ENCODE peak calls at places on chromosomes 4 and X, in six cellular contexts. One of them, this sample, is unnamed.

GRCh38 chr4:40316333-40316781 is 18.8 kb upstream of the CHRNA9 start:
- DNase-seq in left cardiac atrium: no peak
- DNase-seq in heart right ventricle: no peak
- DNase-seq in AML-193: no peak
- DNase-seq in aorta: no peak
- DNase-seq in naive B cell: no peak
- DNase-seq in this sample: no peak

GRCh38 chr4:110959041-110959643 is 336.3 kb upstream of the PITX2 start:
- DNase-seq in AML-193: no peak
- DNase-seq in left cardiac atrium: no peak
- DNase-seq in aorta: no peak
- DNase-seq in naive B cell: no peak
- DNase-seq in heart right ventricle: no peak
- DNase-seq in this sample: no peak

GRCh38 chr4:174010547-174010946 is 272.9 kb downstream of the FBXO8 start:
- DNase-seq in left cardiac atrium: no peak
- DNase-seq in heart right ventricle: no peak
- DNase-seq in naive B cell: no peak
- DNase-seq in aorta: no peak
- DNase-seq in AML-193: no peak
- DNase-seq in this sample: no peak

GRCh38 chrX:153873282-153874090 is 12.5 kb downstream of the L1CAM start:
- DNase-seq in AML-193: no peak
- DNase-seq in aorta: no peak
- DNase-seq in left cardiac atrium: no peak
- DNase-seq in naive B cell: no peak
- DNase-seq in heart right ventricle: no peak
- DNase-seq in this sample: no peak

GRCh38 chr4:144701683-144702233 is 55.8 kb downstream of the HHIP start:
- DNase-seq in left cardiac atrium: no peak
- DNase-seq in naive B cell: no peak
- DNase-seq in heart right ventricle: no peak
- DNase-seq in aorta: no peak
- DNase-seq in AML-193: no peak
- DNase-seq in this sample: no peak

GRCh38 chrX:115423091-115423490 is 133.6 kb downstream of the LUZP4 start:
- DNase-seq in left cardiac atrium: no peak
- DNase-seq in aorta: no peak
- DNase-seq in naive B cell: no peak
- DNase-seq in AML-193: no peak
- DNase-seq in heart right ventricle: no peak
- DNase-seq in this sample: no peak

GRCh38 chr4:114472269-114473032 is 126.2 kb upstream of the UGT8 start:
- DNase-seq in left cardiac atrium: no peak
- DNase-seq in aorta: no peak
- DNase-seq in AML-193: no peak
- DNase-seq in heart right ventricle: no peak
- DNase-seq in naive B cell: no peak
- DNase-seq in this sample: no peak

GRCh38 chr4:140427919-140428471 is 547 bp upstream of the CLGN start:
- DNase-seq in left cardiac atrium: no peak
- DNase-seq in aorta: no peak
- DNase-seq in AML-193: peak; percentile 41
- DNase-seq in heart right ventricle: no peak
- DNase-seq in naive B cell: no peak
- DNase-seq in this sample: no peak

GRCh38 chrX:11888421-11888820 is 130.4 kb downstream of the MSL3 start:
- DNase-seq in naive B cell: no peak
- DNase-seq in heart right ventricle: no peak
- DNase-seq in aorta: no peak
- DNase-seq in left cardiac atrium: no peak
- DNase-seq in AML-193: no peak
- DNase-seq in this sample: no peak

GRCh38 chrX:76253432-76253831 is 80.6 kb downstream of the PBDC1 start:
- DNase-seq in AML-193: peak; percentile 47
- DNase-seq in left cardiac atrium: no peak
- DNase-seq in heart right ventricle: no peak
- DNase-seq in naive B cell: peak; percentile 33
- DNase-seq in aorta: no peak
- DNase-seq in this sample: no peak

GRCh38 chr4:54167508-54167907 is 61.6 kb upstream of the PDGFRA start:
- DNase-seq in AML-193: no peak
- DNase-seq in left cardiac atrium: no peak
- DNase-seq in naive B cell: no peak
- DNase-seq in aorta: no peak
- DNase-seq in heart right ventricle: no peak
- DNase-seq in this sample: no peak

GRCh38 chr4:109009909-109010308 is 247.1 kb upstream of the ETNPPL start:
- DNase-seq in naive B cell: no peak
- DNase-seq in left cardiac atrium: no peak
- DNase-seq in aorta: no peak
- DNase-seq in heart right ventricle: no peak
- DNase-seq in AML-193: no peak
- DNase-seq in this sample: no peak

GRCh38 chr4:82467442-82467841 is 37.1 kb downstream of the ENOPH1 start:
- DNase-seq in naive B cell: no peak
- DNase-seq in AML-193: no peak
- DNase-seq in heart right ventricle: no peak
- DNase-seq in aorta: no peak
- DNase-seq in left cardiac atrium: no peak
- DNase-seq in this sample: no peak

GRCh38 chrX:105475801-105476200 is 255.3 kb upstream of the TEX13A start:
- DNase-seq in heart right ventricle: no peak
- DNase-seq in AML-193: no peak
- DNase-seq in naive B cell: no peak
- DNase-seq in aorta: no peak
- DNase-seq in left cardiac atrium: no peak
- DNase-seq in this sample: no peak

GRCh38 chr4:72055566-72055965 is 23.8 kb downstream of the NPFFR2 start:
- DNase-seq in aorta: no peak
- DNase-seq in AML-193: no peak
- DNase-seq in heart right ventricle: no peak
- DNase-seq in left cardiac atrium: no peak
- DNase-seq in naive B cell: no peak
- DNase-seq in this sample: no peak

GRCh38 chr4:79413486-79413885 is 5.5 kb upstream of the GK2 start:
- DNase-seq in naive B cell: no peak
- DNase-seq in AML-193: no peak
- DNase-seq in aorta: no peak
- DNase-seq in heart right ventricle: no peak
- DNase-seq in left cardiac atrium: no peak
- DNase-seq in this sample: no peak

GRCh38 chrX:2497961-2498780 is 2.6 kb downstream of the DHRSX start:
- DNase-seq in heart right ventricle: no peak
- DNase-seq in AML-193: no peak
- DNase-seq in aorta: no peak
- DNase-seq in naive B cell: no peak
- DNase-seq in left cardiac atrium: no peak
- DNase-seq in this sample: peak; percentile 54

GRCh38 chr4:166498541-166498940 is 625.5 kb downstream of the TLL1 start:
- DNase-seq in aorta: no peak
- DNase-seq in heart right ventricle: no peak
- DNase-seq in AML-193: no peak
- DNase-seq in left cardiac atrium: no peak
- DNase-seq in naive B cell: no peak
- DNase-seq in this sample: no peak

GRCh38 chrX:32998776-32999175 is 212.6 kb downstream of the DMD start:
- DNase-seq in left cardiac atrium: no peak
- DNase-seq in AML-193: no peak
- DNase-seq in aorta: no peak
- DNase-seq in naive B cell: no peak
- DNase-seq in heart right ventricle: no peak
- DNase-seq in this sample: no peak

GRCh38 chr4:148955926-148956325 is 513.7 kb upstream of the NR3C2 start:
- DNase-seq in naive B cell: no peak
- DNase-seq in heart right ventricle: no peak
- DNase-seq in aorta: no peak
- DNase-seq in left cardiac atrium: no peak
- DNase-seq in AML-193: no peak
- DNase-seq in this sample: no peak

GRCh38 chr4:38075370-38076152 is 115.4 kb downstream of the PTTG2 start:
- DNase-seq in left cardiac atrium: no peak
- DNase-seq in heart right ventricle: no peak
- DNase-seq in AML-193: peak; percentile 94
- DNase-seq in naive B cell: no peak
- DNase-seq in aorta: no peak
- DNase-seq in this sample: no peak

GRCh38 chr4:138677212-138677611 is 338.4 kb upstream of the NOCT start:
- DNase-seq in aorta: no peak
- DNase-seq in heart right ventricle: no peak
- DNase-seq in left cardiac atrium: no peak
- DNase-seq in naive B cell: no peak
- DNase-seq in AML-193: no peak
- DNase-seq in this sample: no peak

GRCh38 chrX:27555514-27555913 is 34.6 kb upstream of the DCAF8L2 start:
- DNase-seq in naive B cell: no peak
- DNase-seq in aorta: no peak
- DNase-seq in left cardiac atrium: no peak
- DNase-seq in heart right ventricle: no peak
- DNase-seq in AML-193: peak; percentile 5
- DNase-seq in this sample: no peak

GRCh38 chr4:38174811-38175210 is 214.6 kb downstream of the PTTG2 start:
- DNase-seq in AML-193: no peak
- DNase-seq in left cardiac atrium: no peak
- DNase-seq in heart right ventricle: no peak
- DNase-seq in aorta: no peak
- DNase-seq in naive B cell: no peak
- DNase-seq in this sample: no peak

GRCh38 chr4:62487016-62487415 is 1286.9 kb downstream of the ADGRL3 start:
- DNase-seq in AML-193: no peak
- DNase-seq in aorta: no peak
- DNase-seq in left cardiac atrium: no peak
- DNase-seq in heart right ventricle: no peak
- DNase-seq in naive B cell: no peak
- DNase-seq in this sample: no peak

GRCh38 chr4:108398326-108398725 is 222.1 kb upstream of the RPL34 start:
- DNase-seq in heart right ventricle: no peak
- DNase-seq in naive B cell: no peak
- DNase-seq in AML-193: no peak
- DNase-seq in left cardiac atrium: no peak
- DNase-seq in aorta: no peak
- DNase-seq in this sample: no peak

GRCh38 chr4:173508386-173509002 is 21.5 kb downstream of the HAND2 start:
- DNase-seq in AML-193: no peak
- DNase-seq in heart right ventricle: no peak
- DNase-seq in naive B cell: no peak
- DNase-seq in left cardiac atrium: no peak
- DNase-seq in aorta: no peak
- DNase-seq in this sample: no peak

GRCh38 chrX:133674726-133675470 is 259.6 kb upstream of the GPC4 start:
- DNase-seq in aorta: no peak
- DNase-seq in left cardiac atrium: no peak
- DNase-seq in naive B cell: no peak
- DNase-seq in AML-193: no peak
- DNase-seq in heart right ventricle: no peak
- DNase-seq in this sample: no peak

GRCh38 chr4:52824603-52825310 is 37.4 kb upstream of the RASL11B start:
- DNase-seq in AML-193: no peak
- DNase-seq in naive B cell: no peak
- DNase-seq in heart right ventricle: peak; percentile 36
- DNase-seq in aorta: no peak
- DNase-seq in left cardiac atrium: no peak
- DNase-seq in this sample: no peak